ENCODE peak calls at places on chromosomes 5 and 9, in seven cellular contexts. I, P, V, A, K, Z and G are unnamed samples.

GRCh38 chr9:114012126-114012525 is 66.0 kb downstream of the AMBP start:
- DNase-seq in I (no peak), P (no peak), V (no peak), A (no peak), K (no peak), Z (no peak), G (no peak)

GRCh38 chr5:170502692-170503091 is 1.1 kb upstream of the KCNIP1 start:
- DNase-seq in I (no peak), P (no peak), V (no peak), A (no peak), K (no peak), Z (no peak), G (no peak)

GRCh38 chr5:179435731-179436315 is 90.6 kb upstream of the ADAMTS2 start:
- DNase-seq in I (no peak), P (no peak), V (no peak), A (no peak), K (no peak), Z (no peak), G (no peak)

GRCh38 chr9:133493428-133493827 is 14.5 kb upstream of the SLC2A6 start:
- DNase-seq in I (no peak), P (no peak), V (no peak), A (no peak), K (no peak), Z (no peak), G (no peak)

GRCh38 chr5:140725799-140726471 is 25.7 kb downstream of the ZMAT2 start:
- DNase-seq in I (peak; percentile 62), P (peak; percentile 93), V (peak; percentile 71), A (peak; percentile 62), K (peak; percentile 92), Z (peak; percentile 79), G (peak; percentile 87)

GRCh38 chr9:70614786-70615565 is 200.5 kb upstream of the KLF9 start:
- DNase-seq in I (no peak), P (no peak), V (no peak), A (no peak), K (no peak), Z (no peak), G (no peak)

GRCh38 chr9:69120380-69121154 is 53.5 kb upstream of the TJP2 start:
- DNase-seq in I (peak; percentile 59), P (peak; percentile 95), V (no peak), A (no peak), K (no peak), Z (no peak), G (no peak)

GRCh38 chr5:147669113-147669869 is 113.2 kb downstream of the JAKMIP2 start:
- DNase-seq in I (no peak), P (no peak), V (no peak), A (no peak), K (no peak), Z (no peak), G (no peak)

GRCh38 chr5:111953351-111954127 is 196.5 kb upstream of the NREP start:
- DNase-seq in I (no peak), P (no peak), V (no peak), A (peak; percentile 84), K (peak; percentile 88), Z (no peak), G (no peak)

GRCh38 chr9:134606951-134607733 is 34.5 kb upstream of the COL5A1 start:
- DNase-seq in I (peak; percentile 4), P (peak; percentile 78), V (no peak), A (no peak), K (no peak), Z (no peak), G (peak; percentile 52)

GRCh38 chr5:150654181-150654580 is 6.9 kb upstream of the MYOZ3 start:
- DNase-seq in I (no peak), P (no peak), V (no peak), A (no peak), K (no peak), Z (no peak), G (no peak)

GRCh38 chr5:11494340-11494739 is 409.9 kb downstream of the CTNND2 start:
- DNase-seq in I (no peak), P (no peak), V (no peak), A (no peak), K (peak; percentile 0), Z (no peak), G (no peak)

GRCh38 chr9:87803623-87804345 is 77.9 kb downstream of the CTSL start:
- DNase-seq in I (no peak), P (no peak), V (no peak), A (no peak), K (no peak), Z (no peak), G (no peak)

GRCh38 chr5:315488-316209 is 5.9 kb upstream of the AHRR start:
- DNase-seq in I (no peak), P (peak; percentile 35), V (no peak), A (no peak), K (no peak), Z (no peak), G (no peak)

GRCh38 chr5:30131-30530 is 61.8 kb upstream of the PLEKHG4B start:
- DNase-seq in I (no peak), P (no peak), V (no peak), A (no peak), K (no peak), Z (no peak), G (no peak)

GRCh38 chr9:112620998-112621694 is 96.8 kb downstream of the INIP start:
- DNase-seq in I (no peak), P (no peak), V (no peak), A (no peak), K (no peak), Z (no peak), G (no peak)

GRCh38 chr9:6922124-6922676 is 164.4 kb downstream of the KDM4C start:
- DNase-seq in I (no peak), P (no peak), V (no peak), A (no peak), K (no peak), Z (no peak), G (no peak)

GRCh38 chr9:136847827-136848392 is 1.3 kb upstream of the PHPT1 start:
- DNase-seq in I (peak; percentile 72), P (peak; percentile 94), V (peak; percentile 46), A (no peak), K (peak; percentile 83), Z (no peak), G (peak; percentile 89)

GRCh38 chr9:133403766-133404439 is 13.9 kb downstream of the REXO4 start:
- DNase-seq in I (peak; percentile 25), P (peak; percentile 86), V (no peak), A (no peak), K (peak; percentile 24), Z (no peak), G (peak; percentile 29)

GRCh38 chr9:38018964-38019602 is 49.9 kb downstream of the SHB start:
- DNase-seq in I (no peak), P (no peak), V (no peak), A (no peak), K (peak; percentile 76), Z (no peak), G (peak; percentile 60)

GRCh38 chr9:33032292-33032691 is 7.2 kb downstream of the DNAJA1 start:
- DNase-seq in I (no peak), P (no peak), V (no peak), A (no peak), K (no peak), Z (no peak), G (no peak)

GRCh38 chr5:102483736-102484135 is 15.1 kb downstream of the SLCO6A1 start:
- DNase-seq in I (no peak), P (no peak), V (no peak), A (no peak), K (no peak), Z (no peak), G (no peak)

GRCh38 chr9:93996863-93997262 is 41.7 kb upstream of the BARX1 start:
- DNase-seq in I (no peak), P (no peak), V (no peak), A (no peak), K (no peak), Z (no peak), G (no peak)
- TF ChIP-seq CTCF in I (no peak), P (peak; percentile 67), V (no peak), A (no peak), K (no peak), Z (no peak), G (no peak)

GRCh38 chr9:126343271-126343700 is 16.7 kb downstream of the MVB12B start:
- DNase-seq in I (no peak), P (no peak), V (no peak), A (no peak), K (no peak), Z (no peak), G (no peak)
- TF ChIP-seq CTCF in I (no peak), P (no peak), V (no peak), A (no peak), K (no peak), Z (no peak), G (no peak)

DNA sequence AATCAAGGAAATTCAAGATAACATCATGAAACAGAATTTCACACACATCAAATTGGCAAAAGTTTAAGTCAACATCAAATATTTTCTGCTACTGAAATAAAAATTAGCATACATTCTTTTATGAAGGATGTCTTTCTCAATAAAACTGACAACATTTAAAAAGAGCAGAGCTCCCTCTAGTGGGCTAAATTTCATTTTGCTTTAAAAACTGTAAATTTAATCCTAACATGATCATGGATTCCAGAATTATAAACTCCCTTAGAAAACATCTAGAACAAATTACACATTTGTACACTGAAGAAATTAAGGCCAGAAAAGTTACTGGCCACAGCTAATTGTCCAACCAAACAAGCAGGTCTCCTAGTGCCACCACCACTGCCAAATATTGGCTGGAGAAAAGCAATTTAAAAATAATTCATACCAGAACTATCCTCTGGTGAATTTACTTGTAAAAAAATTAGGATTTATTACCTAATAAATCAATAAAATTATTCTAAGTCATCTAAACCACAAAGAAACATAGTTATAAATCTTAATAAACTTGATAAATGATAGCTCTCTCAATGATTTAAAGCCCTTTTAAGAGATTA is 31.2 kb downstream of the DEPDC1B start:
- DNase-seq in I (no peak), P (no peak), V (no peak), A (no peak), K (peak; percentile 69), Z (no peak), G (peak; percentile 65)
- TF ChIP-seq CTCF in I (peak; percentile 95), P (peak; percentile 86), V (peak; percentile 50), A (peak; percentile 53), K (peak; percentile 55), Z (peak; percentile 44), G (peak; percentile 76)

GRCh38 chr9:2227468-2227867 is 212.3 kb downstream of the SMARCA2 start:
- DNase-seq in I (no peak), P (peak; percentile 52), V (peak; percentile 22), A (no peak), K (peak; percentile 90), Z (peak; percentile 32), G (no peak)

GRCh38 chr9:2229109-2229733 is 214.1 kb downstream of the SMARCA2 start:
- DNase-seq in I (no peak), P (no peak), V (no peak), A (no peak), K (no peak), Z (no peak), G (no peak)

GRCh38 chr9:2228641-2229040 is 213.5 kb downstream of the SMARCA2 start:
- DNase-seq in I (no peak), P (no peak), V (no peak), A (no peak), K (no peak), Z (no peak), G (no peak)

GRCh38 chr9:2230362-2230761 is 215.2 kb downstream of the SMARCA2 start:
- DNase-seq in I (no peak), P (no peak), V (no peak), A (no peak), K (no peak), Z (no peak), G (no peak)

DNA sequence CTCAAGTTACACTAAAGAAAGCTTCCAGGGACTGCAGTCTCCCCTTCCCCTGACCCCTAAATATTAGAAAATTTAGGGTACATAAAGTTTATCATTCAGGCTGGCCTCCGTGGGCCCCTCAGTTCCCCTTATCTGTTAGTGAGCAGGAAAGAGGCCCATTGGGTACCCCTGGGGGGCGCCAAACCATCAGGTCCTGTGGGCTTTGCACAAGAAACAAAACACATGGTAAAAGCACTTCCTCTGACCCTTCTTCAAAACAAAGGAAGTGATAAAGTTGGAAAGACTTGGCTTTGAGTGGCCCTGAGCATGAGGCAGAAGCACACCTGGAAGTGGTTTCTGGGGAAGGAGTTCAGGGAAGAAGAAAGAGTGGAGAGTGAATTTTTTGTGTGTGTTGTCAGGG is 213.0 kb downstream of the SMARCA2 start:
- DNase-seq in I (peak; percentile 31), P (peak; percentile 82), V (no peak), A (no peak), K (no peak), Z (no peak), G (peak; percentile 62)
- TF ChIP-seq CTCF in I (no peak), P (peak; percentile 71), V (peak; percentile 20), A (peak; percentile 42), K (peak; percentile 16), Z (peak; percentile 29), G (peak; percentile 78)